ENCODE peak calls at places on chromosomes 12 and 14, in five cellular contexts. One of them, this sample, is unnamed.
A peak's percentile ranks its signal among the peaks of the same experiment; 100 is the strongest.

GRCh38 chr12:80100566-80100965 is 1.2 kb downstream of the OTOGL start:
- DNase-seq in activated CD4-positive, alpha-beta T cell treated with anti-CD3 and anti-CD28 coated beads, Interleukin-2, amount 50 U/mL, for 48 hours: no peak
- DNase-seq in stimulated activated naive CD4-positive, alpha-beta T cell: no peak
- DNase-seq in prostate gland: no peak
- DNase-seq in Calu3: no peak
- DNase-seq in this sample: no peak

GRCh38 chr14:75702107-75702506 is 41.1 kb downstream of the TTLL5 start:
- DNase-seq in activated CD4-positive, alpha-beta T cell treated with anti-CD3 and anti-CD28 coated beads, Interleukin-2, amount 50 U/mL, for 48 hours: no peak
- DNase-seq in stimulated activated naive CD4-positive, alpha-beta T cell: no peak
- DNase-seq in prostate gland: no peak
- DNase-seq in Calu3: no peak
- DNase-seq in this sample: no peak

GRCh38 chr14:20454359-20454644 is 310 bp downstream of the OSGEP start:
- DNase-seq in activated CD4-positive, alpha-beta T cell treated with anti-CD3 and anti-CD28 coated beads, Interleukin-2, amount 50 U/mL, for 48 hours: no peak
- DNase-seq in stimulated activated naive CD4-positive, alpha-beta T cell: peak; percentile 86
- DNase-seq in prostate gland: peak; percentile 79
- DNase-seq in Calu3: no peak
- DNase-seq in this sample: no peak

GRCh38 chr12:67766370-67766769 is 117.8 kb downstream of the DYRK2 start:
- DNase-seq in activated CD4-positive, alpha-beta T cell treated with anti-CD3 and anti-CD28 coated beads, Interleukin-2, amount 50 U/mL, for 48 hours: no peak
- DNase-seq in stimulated activated naive CD4-positive, alpha-beta T cell: no peak
- DNase-seq in prostate gland: no peak
- DNase-seq in Calu3: peak; percentile 26
- DNase-seq in this sample: no peak

GRCh38 chr12:30582943-30583342 is 112.7 kb downstream of the IPO8 start:
- DNase-seq in activated CD4-positive, alpha-beta T cell treated with anti-CD3 and anti-CD28 coated beads, Interleukin-2, amount 50 U/mL, for 48 hours: no peak
- DNase-seq in stimulated activated naive CD4-positive, alpha-beta T cell: no peak
- DNase-seq in prostate gland: no peak
- DNase-seq in Calu3: no peak
- DNase-seq in this sample: no peak

GRCh38 chr12:32312049-32312670 is 87.2 kb upstream of the FGD4 start:
- DNase-seq in activated CD4-positive, alpha-beta T cell treated with anti-CD3 and anti-CD28 coated beads, Interleukin-2, amount 50 U/mL, for 48 hours: no peak
- DNase-seq in stimulated activated naive CD4-positive, alpha-beta T cell: no peak
- DNase-seq in prostate gland: peak; percentile 5
- DNase-seq in Calu3: peak; percentile 16
- DNase-seq in this sample: no peak

GRCh38 chr12:99157946-99158345 is 489.6 kb upstream of the GARIN6 start:
- DNase-seq in activated CD4-positive, alpha-beta T cell treated with anti-CD3 and anti-CD28 coated beads, Interleukin-2, amount 50 U/mL, for 48 hours: no peak
- DNase-seq in stimulated activated naive CD4-positive, alpha-beta T cell: no peak
- DNase-seq in prostate gland: no peak
- DNase-seq in Calu3: no peak
- DNase-seq in this sample: no peak

GRCh38 chr12:103751171-103751570 is 89.9 kb downstream of the NT5DC3 start:
- DNase-seq in activated CD4-positive, alpha-beta T cell treated with anti-CD3 and anti-CD28 coated beads, Interleukin-2, amount 50 U/mL, for 48 hours: no peak
- DNase-seq in stimulated activated naive CD4-positive, alpha-beta T cell: no peak
- DNase-seq in prostate gland: no peak
- DNase-seq in Calu3: no peak
- DNase-seq in this sample: no peak

GRCh38 chr12:39144613-39145061 is 239.2 kb upstream of the CPNE8 start:
- DNase-seq in activated CD4-positive, alpha-beta T cell treated with anti-CD3 and anti-CD28 coated beads, Interleukin-2, amount 50 U/mL, for 48 hours: no peak
- DNase-seq in stimulated activated naive CD4-positive, alpha-beta T cell: no peak
- DNase-seq in prostate gland: no peak
- DNase-seq in Calu3: no peak
- DNase-seq in this sample: no peak

GRCh38 chr14:68084256-68084655 is 264.7 kb downstream of the RAD51B start:
- DNase-seq in activated CD4-positive, alpha-beta T cell treated with anti-CD3 and anti-CD28 coated beads, Interleukin-2, amount 50 U/mL, for 48 hours: no peak
- DNase-seq in stimulated activated naive CD4-positive, alpha-beta T cell: no peak
- DNase-seq in prostate gland: no peak
- DNase-seq in Calu3: peak; percentile 22
- DNase-seq in this sample: no peak

GRCh38 chr12:2183556-2184541 is 131.1 kb downstream of the CACNA1C start:
- DNase-seq in activated CD4-positive, alpha-beta T cell treated with anti-CD3 and anti-CD28 coated beads, Interleukin-2, amount 50 U/mL, for 48 hours: no peak
- DNase-seq in stimulated activated naive CD4-positive, alpha-beta T cell: no peak
- DNase-seq in prostate gland: no peak
- DNase-seq in Calu3: no peak
- DNase-seq in this sample: no peak

GRCh38 chr12:52892193-52892852 is 12.6 kb downstream of the KRT8 start:
- DNase-seq in activated CD4-positive, alpha-beta T cell treated with anti-CD3 and anti-CD28 coated beads, Interleukin-2, amount 50 U/mL, for 48 hours: no peak
- DNase-seq in stimulated activated naive CD4-positive, alpha-beta T cell: no peak
- DNase-seq in prostate gland: no peak
- DNase-seq in Calu3: no peak
- DNase-seq in this sample: no peak

GRCh38 chr12:12791756-12792346 is 6.4 kb downstream of the APOLD1 start:
- DNase-seq in activated CD4-positive, alpha-beta T cell treated with anti-CD3 and anti-CD28 coated beads, Interleukin-2, amount 50 U/mL, for 48 hours: no peak
- DNase-seq in stimulated activated naive CD4-positive, alpha-beta T cell: no peak
- DNase-seq in prostate gland: peak; percentile 56
- DNase-seq in Calu3: peak; percentile 31
- DNase-seq in this sample: no peak

GRCh38 chr14:25431211-25432076 is 381.5 kb upstream of the STXBP6 start:
- DNase-seq in activated CD4-positive, alpha-beta T cell treated with anti-CD3 and anti-CD28 coated beads, Interleukin-2, amount 50 U/mL, for 48 hours: no peak
- DNase-seq in stimulated activated naive CD4-positive, alpha-beta T cell: no peak
- DNase-seq in prostate gland: peak; percentile 53
- DNase-seq in Calu3: no peak
- DNase-seq in this sample: no peak

GRCh38 chr12:26651566-26652188 is 181.3 kb downstream of the ITPR2 start:
- DNase-seq in activated CD4-positive, alpha-beta T cell treated with anti-CD3 and anti-CD28 coated beads, Interleukin-2, amount 50 U/mL, for 48 hours: peak; percentile 52
- DNase-seq in stimulated activated naive CD4-positive, alpha-beta T cell: no peak
- DNase-seq in prostate gland: peak; percentile 50
- DNase-seq in Calu3: peak; percentile 74
- DNase-seq in this sample: no peak

GRCh38 chr12:65631621-65632111 is 192.6 kb upstream of the HMGA2 start:
- DNase-seq in activated CD4-positive, alpha-beta T cell treated with anti-CD3 and anti-CD28 coated beads, Interleukin-2, amount 50 U/mL, for 48 hours: no peak
- DNase-seq in stimulated activated naive CD4-positive, alpha-beta T cell: no peak
- DNase-seq in prostate gland: no peak
- DNase-seq in Calu3: peak; percentile 72
- DNase-seq in this sample: peak; percentile 100

GRCh38 chr12:131097247-131098177 is 143.8 kb downstream of the ADGRD1 start:
- DNase-seq in activated CD4-positive, alpha-beta T cell treated with anti-CD3 and anti-CD28 coated beads, Interleukin-2, amount 50 U/mL, for 48 hours: no peak
- DNase-seq in stimulated activated naive CD4-positive, alpha-beta T cell: no peak
- DNase-seq in prostate gland: no peak
- DNase-seq in Calu3: no peak
- DNase-seq in this sample: no peak

GRCh38 chr14:104967414-104968152 is 10.6 kb downstream of the AHNAK2 start:
- DNase-seq in activated CD4-positive, alpha-beta T cell treated with anti-CD3 and anti-CD28 coated beads, Interleukin-2, amount 50 U/mL, for 48 hours: no peak
- DNase-seq in stimulated activated naive CD4-positive, alpha-beta T cell: no peak
- DNase-seq in prostate gland: peak; percentile 62
- DNase-seq in Calu3: peak; percentile 64
- DNase-seq in this sample: no peak

GRCh38 chr12:95480230-95480629 is 6.3 kb downstream of the METAP2 start:
- DNase-seq in activated CD4-positive, alpha-beta T cell treated with anti-CD3 and anti-CD28 coated beads, Interleukin-2, amount 50 U/mL, for 48 hours: no peak
- DNase-seq in stimulated activated naive CD4-positive, alpha-beta T cell: no peak
- DNase-seq in prostate gland: no peak
- DNase-seq in Calu3: no peak
- DNase-seq in this sample: peak; percentile 38

GRCh38 chr12:108611884-108612415 is 14.1 kb upstream of the TMEM119 start:
- DNase-seq in activated CD4-positive, alpha-beta T cell treated with anti-CD3 and anti-CD28 coated beads, Interleukin-2, amount 50 U/mL, for 48 hours: no peak
- DNase-seq in stimulated activated naive CD4-positive, alpha-beta T cell: peak; percentile 44
- DNase-seq in prostate gland: no peak
- DNase-seq in Calu3: peak; percentile 39
- DNase-seq in this sample: peak; percentile 56

GRCh38 chr14:32709072-32709471 is 229.6 kb upstream of the NPAS3 start:
- DNase-seq in activated CD4-positive, alpha-beta T cell treated with anti-CD3 and anti-CD28 coated beads, Interleukin-2, amount 50 U/mL, for 48 hours: no peak
- DNase-seq in stimulated activated naive CD4-positive, alpha-beta T cell: no peak
- DNase-seq in prostate gland: peak; percentile 6
- DNase-seq in Calu3: no peak
- DNase-seq in this sample: peak; percentile 63

GRCh38 chr12:42539696-42540095 is 49.9 kb downstream of the PRICKLE1 start:
- DNase-seq in activated CD4-positive, alpha-beta T cell treated with anti-CD3 and anti-CD28 coated beads, Interleukin-2, amount 50 U/mL, for 48 hours: no peak
- DNase-seq in stimulated activated naive CD4-positive, alpha-beta T cell: no peak
- DNase-seq in prostate gland: no peak
- DNase-seq in Calu3: no peak
- DNase-seq in this sample: no peak

GRCh38 chr12:59067068-59067467 is 146.8 kb upstream of the LRIG3 start:
- DNase-seq in activated CD4-positive, alpha-beta T cell treated with anti-CD3 and anti-CD28 coated beads, Interleukin-2, amount 50 U/mL, for 48 hours: no peak
- DNase-seq in stimulated activated naive CD4-positive, alpha-beta T cell: no peak
- DNase-seq in prostate gland: no peak
- DNase-seq in Calu3: peak; percentile 74
- DNase-seq in this sample: peak; percentile 75

GRCh38 chr12:2982361-2982760 is 23.2 kb downstream of the TEAD4 start:
- DNase-seq in activated CD4-positive, alpha-beta T cell treated with anti-CD3 and anti-CD28 coated beads, Interleukin-2, amount 50 U/mL, for 48 hours: no peak
- DNase-seq in stimulated activated naive CD4-positive, alpha-beta T cell: no peak
- DNase-seq in prostate gland: no peak
- DNase-seq in Calu3: no peak
- DNase-seq in this sample: no peak

GRCh38 chr12:54945082-54945481 is 39.5 kb downstream of the TESPA1 start:
- DNase-seq in activated CD4-positive, alpha-beta T cell treated with anti-CD3 and anti-CD28 coated beads, Interleukin-2, amount 50 U/mL, for 48 hours: no peak
- DNase-seq in stimulated activated naive CD4-positive, alpha-beta T cell: no peak
- DNase-seq in prostate gland: no peak
- DNase-seq in Calu3: no peak
- DNase-seq in this sample: no peak

GRCh38 chr12:51391047-51391837 is at the start of gene GALNT6:
- DNase-seq in activated CD4-positive, alpha-beta T cell treated with anti-CD3 and anti-CD28 coated beads, Interleukin-2, amount 50 U/mL, for 48 hours: peak; percentile 73
- DNase-seq in stimulated activated naive CD4-positive, alpha-beta T cell: peak; percentile 70
- DNase-seq in prostate gland: peak; percentile 29
- DNase-seq in Calu3: peak; percentile 74
- DNase-seq in this sample: no peak

GRCh38 chr14:103514596-103515421 is 7.8 kb downstream of the CKB start:
- DNase-seq in activated CD4-positive, alpha-beta T cell treated with anti-CD3 and anti-CD28 coated beads, Interleukin-2, amount 50 U/mL, for 48 hours: no peak
- DNase-seq in stimulated activated naive CD4-positive, alpha-beta T cell: no peak
- DNase-seq in prostate gland: no peak
- DNase-seq in Calu3: no peak
- DNase-seq in this sample: no peak

GRCh38 chr12:66144796-66145754 is 14.5 kb upstream of the LLPH start:
- DNase-seq in activated CD4-positive, alpha-beta T cell treated with anti-CD3 and anti-CD28 coated beads, Interleukin-2, amount 50 U/mL, for 48 hours: no peak
- DNase-seq in stimulated activated naive CD4-positive, alpha-beta T cell: no peak
- DNase-seq in prostate gland: peak; percentile 62
- DNase-seq in Calu3: peak; percentile 76
- DNase-seq in this sample: no peak

GRCh38 chr12:89225808-89226368 is 126.4 kb downstream of the DUSP6 start:
- DNase-seq in activated CD4-positive, alpha-beta T cell treated with anti-CD3 and anti-CD28 coated beads, Interleukin-2, amount 50 U/mL, for 48 hours: peak; percentile 35
- DNase-seq in stimulated activated naive CD4-positive, alpha-beta T cell: no peak
- DNase-seq in prostate gland: peak; percentile 91
- DNase-seq in Calu3: peak; percentile 80
- DNase-seq in this sample: peak; percentile 76

GRCh38 chr12:47349770-47350408 is 270.1 kb upstream of the AMIGO2 start:
- DNase-seq in activated CD4-positive, alpha-beta T cell treated with anti-CD3 and anti-CD28 coated beads, Interleukin-2, amount 50 U/mL, for 48 hours: peak; percentile 46
- DNase-seq in stimulated activated naive CD4-positive, alpha-beta T cell: no peak
- DNase-seq in prostate gland: no peak
- DNase-seq in Calu3: no peak
- DNase-seq in this sample: peak; percentile 13

GRCh38 chr14:79871164-79871563 is 340.1 kb downstream of the DIO2 start:
- DNase-seq in activated CD4-positive, alpha-beta T cell treated with anti-CD3 and anti-CD28 coated beads, Interleukin-2, amount 50 U/mL, for 48 hours: no peak
- DNase-seq in stimulated activated naive CD4-positive, alpha-beta T cell: no peak
- DNase-seq in prostate gland: no peak
- DNase-seq in Calu3: no peak
- DNase-seq in this sample: no peak

GRCh38 chr12:40569626-40570179 is 122.5 kb upstream of the CNTN1 start:
- DNase-seq in activated CD4-positive, alpha-beta T cell treated with anti-CD3 and anti-CD28 coated beads, Interleukin-2, amount 50 U/mL, for 48 hours: no peak
- DNase-seq in stimulated activated naive CD4-positive, alpha-beta T cell: no peak
- DNase-seq in prostate gland: no peak
- DNase-seq in Calu3: no peak
- DNase-seq in this sample: no peak

GRCh38 chr14:26589998-26590397 is 7.8 kb downstream of the NOVA1 start:
- DNase-seq in activated CD4-positive, alpha-beta T cell treated with anti-CD3 and anti-CD28 coated beads, Interleukin-2, amount 50 U/mL, for 48 hours: no peak
- DNase-seq in stimulated activated naive CD4-positive, alpha-beta T cell: no peak
- DNase-seq in prostate gland: no peak
- DNase-seq in Calu3: no peak
- DNase-seq in this sample: no peak

GRCh38 chr14:105931808-105932483 is 405.6 kb downstream of the TMEM121 start:
- DNase-seq in activated CD4-positive, alpha-beta T cell treated with anti-CD3 and anti-CD28 coated beads, Interleukin-2, amount 50 U/mL, for 48 hours: no peak
- DNase-seq in stimulated activated naive CD4-positive, alpha-beta T cell: no peak
- DNase-seq in prostate gland: no peak
- DNase-seq in Calu3: no peak
- DNase-seq in this sample: no peak

This sample was measured in non-pigmented ciliary epithelial cell.